ENCODE peak calls at places on chromosomes 16 and 17, in five cellular contexts. P is A549, T is K562, Z is SK-N-SH, S is HepG2. O is an unnamed sample.
A peak's percentile ranks its signal among the peaks of the same experiment; 100 is the strongest.

GRCh38 chr16:79483336-79483735 is 117.2 kb downstream of the MAF start:
- DNase-seq in P (no peak), T (no peak), Z (no peak), S (no peak), O (no peak)

GRCh38 chr17:3475812-3476686 is at the start of gene ASPA:
- DNase-seq in P (no peak), T (no peak), Z (no peak), S (no peak), O (no peak)

GRCh38 chr17:7929158-7930029 is at the start of gene KCNAB3:
- DNase-seq in P (peak; percentile 31), T (peak; percentile 20), Z (peak; percentile 92), S (no peak), O (no peak)

GRCh38 chr17:74599023-74599399 is 6.9 kb upstream of the CD300LD start:
- DNase-seq in P (no peak), T (no peak), Z (no peak), S (no peak), O (no peak)

GRCh38 chr17:44095647-44096496 is 25.3 kb downstream of the G6PC3 start:
- DNase-seq in P (peak; percentile 88), T (peak; percentile 84), Z (peak; percentile 85), S (peak; percentile 94), O (no peak)

GRCh38 chr16:29644338-29644857 is 18.6 kb upstream of the SPN start:
- DNase-seq in P (no peak), T (no peak), Z (no peak), S (no peak), O (peak; percentile 88)

GRCh38 chr16:3878610-3879009 is 1.9 kb downstream of the CREBBP start:
- DNase-seq in P (no peak), T (no peak), Z (no peak), S (no peak), O (no peak)

GRCh38 chr17:81869221-81870154 is 1.6 kb downstream of the ARHGDIA start:
- DNase-seq in P (peak; percentile 62), T (peak; percentile 68), Z (peak; percentile 96), S (no peak), O (no peak)

GRCh38 chr16:31350275-31351005 is 4.5 kb upstream of the ITGAX start:
- DNase-seq in P (no peak), T (no peak), Z (no peak), S (no peak), O (no peak)

GRCh38 chr16:31351246-31351936 is 3.6 kb upstream of the ITGAX start:
- DNase-seq in P (no peak), T (no peak), Z (no peak), S (no peak), O (no peak)

GRCh38 chr16:31354394-31355291 is at the start of gene ITGAX:
- DNase-seq in P (peak; percentile 35), T (peak; percentile 78), Z (peak; percentile 17), S (no peak), O (peak; percentile 70)

GRCh38 chr16:31352344-31353115 is 2.4 kb upstream of the ITGAX start:
- DNase-seq in P (no peak), T (no peak), Z (no peak), S (no peak), O (no peak)

GRCh38 chr16:31351937-31352315 is 3.0 kb upstream of the ITGAX start:
- DNase-seq in P (no peak), T (no peak), Z (no peak), S (no peak), O (no peak)
- TF ChIP-seq EP300 in P (no peak), T (no peak), Z (no peak), S (no peak), O (no peak)

GRCh38 chr17:59829217-59830006 is 63.3 kb downstream of the TUBD1 start:
- DNase-seq in P (peak; percentile 82), T (peak; percentile 52), Z (peak; percentile 44), S (peak; percentile 97), O (peak; percentile 100)
- TF ChIP-seq RFX5 in P (no peak), T (no peak), Z (peak; percentile 9), S (no peak), O (no peak)

GRCh38 chr17:55225237-55225636 is 39.5 kb upstream of the HLF start:
- DNase-seq in P (no peak), T (no peak), Z (no peak), S (no peak), O (no peak)
- TF ChIP-seq EP300 in P (no peak), T (no peak), Z (no peak), S (no peak), O (no peak)

GRCh38 chr16:85337910-85338637 is 225.8 kb upstream of the CIBAR2 start:
- DNase-seq in P (no peak), T (no peak), Z (no peak), S (no peak), O (no peak)
- TF ChIP-seq RFX5 in P (no peak), T (no peak), Z (no peak), S (no peak), O (no peak)

GRCh38 chr17:57530508-57530907 is 214.6 kb downstream of the CCDC182 start:
- DNase-seq in P (no peak), T (no peak), Z (no peak), S (no peak), O (no peak)
- TF ChIP-seq EP300 in P (no peak), T (no peak), Z (peak; percentile 81), S (no peak), O (no peak)

GRCh38 chr17:5234645-5235576 is at the start of gene SCIMP:
- DNase-seq in P (no peak), T (no peak), Z (no peak), S (no peak), O (peak; percentile 82)

GRCh38 chr17:5238333-5238732 is 3.7 kb upstream of the SCIMP start:
- DNase-seq in P (no peak), T (no peak), Z (no peak), S (no peak), O (no peak)

GRCh38 chr17:5236871-5237540 is 2.3 kb upstream of the SCIMP start:
- DNase-seq in P (no peak), T (no peak), Z (no peak), S (no peak), O (no peak)

GRCh38 chr17:5241861-5242671 is 7.4 kb upstream of the SCIMP start:
- DNase-seq in P (no peak), T (no peak), Z (no peak), S (no peak), O (no peak)

GRCh38 chr17:5237541-5238016 is 2.9 kb upstream of the SCIMP start:
- DNase-seq in P (peak; percentile 77), T (peak; percentile 73), Z (peak; percentile 72), S (peak; percentile 81), O (peak; percentile 93)
- TF ChIP-seq RFX5 in P (no peak), T (no peak), Z (no peak), S (no peak), O (no peak)

GRCh38 chr16:8674413-8675022 is at the start of gene ABAT:
- DNase-seq in P (peak; percentile 93), T (peak; percentile 99), Z (peak; percentile 98), S (peak; percentile 91), O (peak; percentile 33)
- TF ChIP-seq EP300 in P (no peak), T (no peak), Z (no peak), S (peak; percentile 64), O (no peak)

O was measured in GM12878.